ENCODE peak calls at places on chromosomes 7 and 10, in four cellular contexts. S is smooth muscle cell of the brain vasculature; Y is RPMI8226; V is stimulated activated CD4-positive, alpha-beta T cell treated with anti-CD3 and anti-CD28 coated beads, Interleukin-2, amount 100 ng/mL, for 24 hours. R is an unnamed sample.

GRCh38 chr7:44694766-44695165 is 53.9 kb upstream of the ZMIZ2 start:
- DNase-seq in Y (no peak), V (no peak), S (no peak), R (no peak)

GRCh38 chr10:15518256-15518655 is 147.2 kb upstream of the FAM171A1 start:
- DNase-seq in S (no peak), V (no peak), Y (no peak), R (no peak)

GRCh38 chr10:74436523-74437170 is 285.6 kb downstream of the ADK start:
- DNase-seq in V (no peak), S (no peak), Y (no peak), R (no peak)

GRCh38 chr10:120799849-120800248 is 51.3 kb upstream of the WDR11 start:
- DNase-seq in S (no peak), Y (no peak), V (no peak), R (no peak)

GRCh38 chr7:25359471-25360059 is 131.3 kb upstream of the NPVF start:
- DNase-seq in S (no peak), Y (no peak), V (no peak), R (no peak)

GRCh38 chr7:130232209-130232608 is 24.5 kb downstream of the SSMEM1 start:
- DNase-seq in Y (no peak), V (no peak), S (no peak), R (no peak)

GRCh38 chr10:77436257-77436780 is 201.3 kb downstream of the KCNMA1 start:
- DNase-seq in V (no peak), S (no peak), Y (no peak), R (no peak)

GRCh38 chr7:92875719-92876118 is 39.3 kb upstream of the CDK6 start:
- DNase-seq in V (peak), S (no peak), Y (no peak), R (no peak)

GRCh38 chr7:99016196-99016595 is 127.7 kb downstream of the SMURF1 start:
- DNase-seq in S (no peak), V (no peak), Y (no peak), R (no peak)

GRCh38 chr7:157476201-157476600 is 139.4 kb downstream of the DNAJB6 start:
- DNase-seq in V (no peak), Y (no peak), S (no peak), R (no peak)

GRCh38 chr7:45435846-45436245 is 138.3 kb upstream of the ADCY1 start:
- DNase-seq in Y (no peak), V (no peak), S (peak), R (no peak)

GRCh38 chr7:129454249-129454551 is 20.0 kb downstream of the STRIP2 start:
- DNase-seq in V (no peak), S (no peak), Y (no peak), R (no peak)

GRCh38 chr10:100967332-100967731 is 2.0 kb upstream of the SEMA4G start:
- DNase-seq in V (no peak), S (no peak), Y (no peak), R (no peak)

GRCh38 chr10:128087884-128088695 is 38.1 kb downstream of the MKI67 start:
- DNase-seq in V (no peak), S (no peak), Y (peak), R (no peak)

GRCh38 chr10:44435196-44435595 is 50.3 kb upstream of the CXCL12 start:
- DNase-seq in V (no peak), Y (no peak), S (no peak), R (no peak)

GRCh38 chr10:100504101-100504500 is 15.6 kb downstream of the SEC31B start:
- DNase-seq in V (no peak), S (no peak), Y (no peak), R (no peak)

GRCh38 chr7:64886956-64887545 is 16.0 kb upstream of the ZNF273 start:
- DNase-seq in S (no peak), Y (no peak), V (no peak), R (no peak)

GRCh38 chr10:71882813-71883746 is 32.0 kb upstream of the PSAP start:
- DNase-seq in Y (peak), V (no peak), S (no peak), R (no peak)

GRCh38 chr7:33392143-33392542 is 262.8 kb downstream of the BBS9 start:
- DNase-seq in Y (no peak), V (no peak), S (no peak), R (no peak)

GRCh38 chr7:6705959-6706665 is 635 bp downstream of the ZNF12 start:
- DNase-seq in V (peak), S (no peak), Y (peak), R (no peak)

GRCh38 chr7:125775319-125775718 is 845.7 kb upstream of the POT1 start:
- DNase-seq in S (no peak), Y (no peak), V (no peak), R (no peak)

GRCh38 chr10:132591166-132591971 is 53.8 kb downstream of the INPP5A start:
- DNase-seq in V (no peak), S (no peak), Y (no peak), R (peak)

GRCh38 chr7:77467453-77467852 is 51.3 kb upstream of the GSAP start:
- DNase-seq in V (no peak), Y (no peak), S (no peak), R (no peak)

GRCh38 chr7:44325811-44326241 is 432 bp upstream of the CAMK2B start:
- DNase-seq in Y (peak), V (no peak), S (no peak), R (no peak)

GRCh38 chr7:24290004-24290641 is 6.1 kb downstream of the NPY start:
- DNase-seq in V (peak), S (no peak), Y (peak), R (no peak)

GRCh38 chr10:17756557-17757208 is 4.7 kb downstream of the TMEM236 start:
- DNase-seq in Y (peak), V (no peak), S (no peak), R (no peak)

GRCh38 chr10:102120142-102120986 is at the start of gene LDB1:
- DNase-seq in S (no peak), V (peak), Y (peak), R (peak)

GRCh38 chr7:17371656-17372524 is 73.4 kb downstream of the AHR start:
- DNase-seq in Y (no peak), V (no peak), S (peak), R (no peak)

GRCh38 chr7:154840086-154840485 is 162.8 kb downstream of the PAXIP1 start:
- DNase-seq in V (no peak), Y (no peak), S (no peak), R (no peak)

GRCh38 chr7:43869898-43870240 is 552 bp upstream of the MRPS24 start:
- DNase-seq in V (peak), Y (no peak), S (peak), R (no peak)

GRCh38 chr7:44100458-44101303 is 3.5 kb upstream of the AEBP1 start:
- DNase-seq in S (peak), Y (no peak), V (no peak), R (no peak)

R was measured in prostate gland.